ENCODE peak calls at places on chromosomes 5 and 9, in five cellular contexts. Q is GM23248, T is pancreas, N is psoas muscle, L is DND-41. S is an unnamed sample.

GRCh38 chr9:90300901-90301688 is 341.5 kb downstream of the DIRAS2 start:
- DNase-seq in Q (peak), T (no peak), N (peak), L (no peak), S (no peak)

GRCh38 chr5:44881266-44881665 is 72.5 kb downstream of the MRPS30 start:
- DNase-seq in T (no peak), N (no peak), L (no peak), Q (no peak), S (no peak)

GRCh38 chr5:61409568-61409967 is 77.5 kb downstream of the ZSWIM6 start:
- DNase-seq in L (no peak), T (no peak), Q (peak), N (no peak), S (no peak)

GRCh38 chr5:115842089-115842881 is 550 bp downstream of the AP3S1 start:
- DNase-seq in T (peak), Q (peak), N (no peak), L (peak), S (peak)

GRCh38 chr5:39494099-39494498 is 69.3 kb upstream of the DAB2 start:
- DNase-seq in T (no peak), L (no peak), N (no peak), Q (peak), S (no peak)

GRCh38 chr5:173714551-173715428 is 98.3 kb upstream of the BOD1 start:
- DNase-seq in Q (peak), N (no peak), L (no peak), T (no peak), S (no peak)

GRCh38 chr5:150213530-150213929 is 23.7 kb downstream of the SLC6A7 start:
- DNase-seq in T (no peak), N (no peak), L (no peak), Q (peak), S (no peak)

GRCh38 chr9:70553718-70554673 is 139.5 kb upstream of the KLF9 start:
- DNase-seq in T (no peak), N (no peak), Q (peak), L (no peak), S (peak)

GRCh38 chr9:80492221-80492620 is 920.5 kb downstream of the TLE4 start:
- DNase-seq in Q (no peak), N (no peak), T (peak), L (no peak), S (no peak)

GRCh38 chr5:17143335-17143734 is 74.1 kb upstream of the BASP1 start:
- DNase-seq in Q (no peak), L (no peak), T (no peak), N (no peak), S (no peak)

GRCh38 chr5:155689403-155689802 is 637.6 kb upstream of the SGCD start:
- DNase-seq in N (no peak), Q (no peak), L (no peak), T (no peak), S (no peak)

GRCh38 chr9:114378016-114378415 is 9.8 kb downstream of the AKNA start:
- DNase-seq in T (no peak), N (no peak), L (no peak), Q (no peak), S (no peak)

GRCh38 chr9:34145165-34145564 is 18.7 kb upstream of the DCAF12 start:
- DNase-seq in T (no peak), N (peak), L (no peak), Q (peak), S (no peak)

GRCh38 chr5:14871084-14871572 is 450 bp downstream of the ANKH start:
- DNase-seq in T (peak), Q (peak), L (peak), N (peak), S (peak)

GRCh38 chr5:173866249-173867172 is 21.6 kb upstream of the CPEB4 start:
- DNase-seq in L (no peak), T (peak), N (peak), Q (no peak), S (no peak)

GRCh38 chr5:88678780-88679491 is 204.0 kb downstream of the MEF2C start:
- DNase-seq in L (no peak), Q (no peak), T (no peak), N (no peak), S (no peak)

GRCh38 chr5:84370176-84370575 is 14.5 kb downstream of the EDIL3 start:
- DNase-seq in Q (no peak), T (no peak), N (peak), L (no peak), S (no peak)

GRCh38 chr5:88845081-88845697 is 37.8 kb downstream of the MEF2C start:
- DNase-seq in Q (no peak), N (no peak), T (no peak), L (no peak), S (no peak)

GRCh38 chr5:115954144-115954543 is 8.1 kb upstream of the LVRN start:
- DNase-seq in T (no peak), Q (no peak), N (no peak), L (no peak), S (no peak)

GRCh38 chr5:163529698-163530097 is 24.3 kb downstream of the MAT2B start:
- DNase-seq in Q (no peak), L (no peak), N (no peak), T (no peak), S (no peak)

GRCh38 chr5:113866763-113867162 is 353.3 kb downstream of the YTHDC2 start:
- DNase-seq in N (no peak), L (peak), Q (no peak), T (no peak), S (no peak)

GRCh38 chr5:170596482-170596881 is 92.7 kb downstream of the KCNIP1 start:
- DNase-seq in T (no peak), Q (no peak), L (no peak), N (no peak), S (no peak)

GRCh38 chr9:131290039-131290766 is 680 bp downstream of the PLPP7 start:
- DNase-seq in T (no peak), N (peak), Q (no peak), L (no peak), S (no peak)

GRCh38 chr9:113597390-113598241 is 134.1 kb downstream of the RGS3 start:
- DNase-seq in Q (no peak), T (no peak), N (peak), L (no peak), S (no peak)

GRCh38 chr9:81716409-81716808 is 27.1 kb upstream of the TLE1 start:
- DNase-seq in Q (peak), L (no peak), T (no peak), N (no peak), S (no peak)

GRCh38 chr5:6659941-6660684 is 26.9 kb downstream of the SRD5A1 start:
- DNase-seq in L (peak), T (no peak), N (no peak), Q (no peak), S (no peak)

GRCh38 chr5:98796197-98796972 is 22.9 kb downstream of the RGMB start:
- DNase-seq in T (peak), N (no peak), Q (peak), L (peak), S (peak)

GRCh38 chr9:9747787-9748186 is 865.0 kb downstream of the PTPRD start:
- DNase-seq in N (no peak), T (no peak), L (no peak), Q (no peak), S (no peak)

GRCh38 chr5:56175465-56175864 is 57.7 kb downstream of the ANKRD55 start:
- DNase-seq in T (no peak), L (no peak), N (no peak), Q (peak), S (peak)

GRCh38 chr5:173327084-173327947 is 898 bp downstream of the STC2 start:
- DNase-seq in Q (peak), T (no peak), L (no peak), N (no peak), S (no peak)

GRCh38 chr9:127201071-127201541 is 63.5 kb upstream of the GARNL3 start:
- DNase-seq in Q (peak), T (no peak), N (peak), L (no peak), S (no peak)

GRCh38 chr9:127203501-127204327 is 60.9 kb upstream of the GARNL3 start:
- DNase-seq in Q (no peak), T (no peak), L (no peak), N (peak), S (no peak)

GRCh38 chr9:127201731-127202130 is 62.8 kb upstream of the GARNL3 start:
- DNase-seq in L (no peak), Q (no peak), N (peak), T (no peak), S (no peak)

GRCh38 chr9:127200106-127200862 is 64.3 kb upstream of the GARNL3 start:
- DNase-seq in Q (no peak), L (no peak), T (no peak), N (peak), S (no peak)

GRCh38 chr9:127202461-127203139 is 62.0 kb upstream of the GARNL3 start:
- DNase-seq in L (no peak), Q (peak), T (no peak), N (peak), S (no peak)
- H3K27ac ChIP-seq in L (no peak), Q (no peak), T (no peak), N (no peak), S (peak)

DNA sequence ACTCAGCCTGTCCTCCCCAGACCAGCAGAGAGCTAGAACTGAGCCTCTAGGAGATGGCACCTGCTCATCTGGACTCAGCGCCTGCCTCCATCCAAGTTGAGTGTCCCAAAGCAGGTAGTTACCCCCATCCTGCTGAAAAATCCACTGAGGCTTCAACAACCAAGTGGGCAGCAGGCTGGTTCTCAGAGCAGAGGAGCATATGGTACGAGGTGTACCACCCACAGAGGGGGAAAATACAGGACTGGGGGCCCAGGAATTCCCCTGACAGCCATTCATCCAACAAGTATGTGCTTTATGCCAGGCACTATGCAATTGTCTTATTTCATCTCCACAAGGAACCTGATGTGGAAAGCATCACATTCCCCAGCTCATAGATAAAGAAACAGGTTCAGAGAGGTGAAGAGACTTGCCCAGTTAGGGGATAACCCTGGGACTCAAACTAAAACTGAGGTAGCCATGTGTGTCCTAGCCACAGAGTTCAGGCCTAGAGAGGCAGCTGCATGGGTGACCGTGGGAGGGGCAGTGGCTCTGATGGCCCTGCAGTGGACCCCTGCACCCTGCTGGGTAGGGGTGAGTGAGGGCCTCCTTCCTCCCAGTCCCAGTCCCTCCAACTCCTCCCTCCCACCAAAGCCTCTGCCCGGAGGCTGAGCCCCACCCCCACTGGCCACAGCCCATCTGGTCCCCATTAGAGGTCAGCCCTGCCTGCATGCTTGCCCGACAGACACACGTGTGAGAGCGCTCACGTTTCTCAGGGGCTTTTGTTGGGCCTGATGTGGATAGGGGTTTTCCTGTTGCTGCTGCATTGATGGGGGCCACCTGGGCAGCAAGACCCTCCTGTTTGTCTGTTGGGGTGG is 11.4 kb downstream of the PDLIM4 start:
- DNase-seq in Q (peak), T (peak), N (no peak), L (no peak), S (peak)
- H3K27ac ChIP-seq in Q (peak), T (no peak), N (no peak), L (no peak), S (peak)

GRCh38 chr9:134408939-134409737 is 82.9 kb downstream of the RXRA start:
- DNase-seq in L (no peak), N (peak), Q (no peak), T (no peak), S (no peak)
- H3K27ac ChIP-seq in L (no peak), N (peak), Q (no peak), T (no peak), S (peak)

DNA sequence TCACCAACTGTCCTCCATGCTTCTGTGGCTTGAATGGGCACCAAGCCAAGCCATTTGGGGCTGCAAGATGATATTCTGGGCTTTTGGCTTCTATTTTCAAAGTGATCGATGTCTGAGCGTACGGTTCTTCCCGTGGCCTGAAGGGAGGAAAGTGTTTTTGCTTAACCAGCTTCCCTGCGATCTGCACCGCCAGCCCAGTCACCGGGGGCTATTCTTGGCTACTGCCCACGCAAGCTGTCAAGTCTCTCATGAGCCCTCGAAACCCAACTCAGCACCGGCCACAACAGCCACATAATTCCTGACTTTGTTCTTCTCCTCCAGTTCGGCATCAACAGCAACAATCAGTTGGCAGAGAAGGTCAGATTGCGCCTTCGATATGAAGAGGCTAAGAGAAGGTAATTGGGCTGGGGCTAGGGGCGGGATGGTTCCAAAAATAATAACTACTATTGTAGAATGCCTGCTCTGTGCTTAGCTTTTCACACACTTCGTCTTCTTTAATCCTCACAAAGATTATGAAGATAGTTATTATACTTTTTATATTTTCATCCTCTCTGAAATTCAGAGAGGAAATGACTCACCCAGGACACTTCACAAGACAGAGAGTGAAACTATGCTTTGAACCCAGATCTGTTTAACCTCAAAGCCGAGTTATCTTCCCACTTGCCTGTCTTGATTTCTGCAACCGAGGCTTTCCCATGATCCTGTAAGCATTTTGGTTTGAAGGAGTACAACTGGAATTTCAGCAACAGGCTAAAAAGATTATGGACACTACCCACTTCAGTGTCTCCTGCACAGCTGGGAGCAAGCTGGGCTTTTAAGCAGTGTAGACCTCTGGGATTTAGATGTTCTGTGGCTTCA is 76.4 kb upstream of the RARS1 start:
- DNase-seq in Q (peak), N (no peak), L (no peak), T (no peak), S (no peak)
- H3K27ac ChIP-seq in Q (peak), N (no peak), L (no peak), T (no peak), S (no peak)

DNA sequence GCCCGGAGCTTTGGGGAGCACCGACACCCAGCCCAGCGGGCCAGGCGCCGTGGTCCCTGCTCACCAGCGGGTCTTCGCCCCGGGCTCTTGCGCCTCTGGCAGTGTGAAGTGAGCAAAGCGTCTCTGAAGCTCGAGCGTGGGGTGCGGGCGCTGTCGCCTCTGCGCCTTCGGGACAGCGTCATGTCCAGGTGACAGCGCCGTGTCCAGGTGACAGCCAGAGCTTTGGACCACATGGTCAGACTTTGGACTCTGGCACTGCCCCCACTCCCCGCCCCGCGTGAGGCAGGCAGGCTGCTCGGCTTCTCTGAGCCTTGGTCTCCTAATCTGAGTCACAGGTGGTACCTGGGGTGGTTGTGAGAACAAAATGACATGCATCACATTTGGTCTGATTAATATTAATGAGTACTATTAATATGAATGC is 156.8 kb downstream of the OLFM1 start:
- DNase-seq in T (peak), Q (no peak), L (no peak), N (peak), S (no peak)
- H3K27ac ChIP-seq in T (no peak), Q (no peak), L (no peak), N (no peak), S (no peak)

GRCh38 chr5:33237471-33237870 is 203.3 kb upstream of the TARS1 start:
- DNase-seq in Q (no peak), N (no peak), L (no peak), T (no peak), S (no peak)
- H3K27ac ChIP-seq in Q (no peak), N (no peak), L (no peak), T (no peak), S (no peak)

GRCh38 chr9:134275379-134275778 is 50.9 kb upstream of the RXRA start:
- DNase-seq in Q (no peak), T (no peak), N (no peak), L (no peak), S (no peak)

GRCh38 chr9:134273647-134274046 is 52.6 kb upstream of the RXRA start:
- DNase-seq in T (no peak), N (no peak), L (no peak), Q (no peak), S (no peak)

GRCh38 chr9:134268308-134268724 is 57.9 kb upstream of the RXRA start:
- DNase-seq in T (no peak), N (no peak), Q (no peak), L (no peak), S (no peak)

GRCh38 chr9:134272302-134273023 is 53.8 kb upstream of the RXRA start:
- DNase-seq in Q (no peak), N (no peak), L (no peak), T (no peak), S (no peak)

DNA sequence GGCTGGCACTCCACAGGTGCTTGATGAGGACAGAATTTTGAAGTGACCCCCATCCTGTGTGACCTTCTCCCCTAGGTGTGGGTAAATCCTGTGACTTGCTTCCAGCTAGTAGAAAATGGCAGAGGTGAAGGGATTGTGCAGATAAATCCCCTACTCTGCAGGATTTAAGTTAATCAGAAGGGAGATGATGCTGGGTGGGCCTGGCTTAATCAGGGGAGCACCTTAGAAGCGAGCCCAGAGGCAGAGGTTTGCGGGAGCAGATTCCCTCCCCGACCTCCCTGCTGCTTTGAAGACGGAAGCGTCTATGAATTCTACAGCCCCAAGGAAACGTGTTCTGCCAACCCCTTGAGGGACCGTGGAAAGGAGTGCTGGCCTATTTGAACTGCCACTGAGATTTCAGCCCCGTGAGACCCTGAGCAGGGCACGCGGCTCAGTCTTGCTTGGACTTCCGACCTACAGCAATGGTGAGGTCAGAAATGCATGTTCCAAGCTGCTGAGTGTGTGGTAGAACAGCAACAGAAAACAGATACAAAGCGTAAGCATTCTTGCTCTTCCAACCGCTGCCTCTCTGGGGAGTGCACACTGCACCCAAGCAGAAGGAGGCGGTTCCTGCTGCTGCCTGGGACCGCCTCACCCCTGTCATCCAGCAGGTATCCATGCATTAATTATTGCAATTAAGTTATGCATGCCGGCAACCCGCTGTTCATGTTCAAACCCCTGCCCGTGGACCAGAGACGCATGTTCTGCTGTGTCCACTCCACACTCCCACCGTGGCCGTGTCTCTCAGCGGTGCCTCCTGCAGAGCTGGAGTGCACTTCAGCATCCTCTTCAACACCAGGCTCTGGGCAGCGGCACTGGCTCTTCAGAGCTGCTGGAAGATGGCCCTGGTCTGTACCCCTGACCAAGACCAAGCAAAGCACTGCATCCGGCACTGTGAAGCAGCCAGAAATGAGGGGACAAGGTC is 54.6 kb upstream of the RXRA start:
- DNase-seq in T (no peak), Q (no peak), N (no peak), L (no peak), S (no peak)
- H3K27ac ChIP-seq in T (no peak), Q (no peak), N (no peak), L (no peak), S (no peak)

DNA sequence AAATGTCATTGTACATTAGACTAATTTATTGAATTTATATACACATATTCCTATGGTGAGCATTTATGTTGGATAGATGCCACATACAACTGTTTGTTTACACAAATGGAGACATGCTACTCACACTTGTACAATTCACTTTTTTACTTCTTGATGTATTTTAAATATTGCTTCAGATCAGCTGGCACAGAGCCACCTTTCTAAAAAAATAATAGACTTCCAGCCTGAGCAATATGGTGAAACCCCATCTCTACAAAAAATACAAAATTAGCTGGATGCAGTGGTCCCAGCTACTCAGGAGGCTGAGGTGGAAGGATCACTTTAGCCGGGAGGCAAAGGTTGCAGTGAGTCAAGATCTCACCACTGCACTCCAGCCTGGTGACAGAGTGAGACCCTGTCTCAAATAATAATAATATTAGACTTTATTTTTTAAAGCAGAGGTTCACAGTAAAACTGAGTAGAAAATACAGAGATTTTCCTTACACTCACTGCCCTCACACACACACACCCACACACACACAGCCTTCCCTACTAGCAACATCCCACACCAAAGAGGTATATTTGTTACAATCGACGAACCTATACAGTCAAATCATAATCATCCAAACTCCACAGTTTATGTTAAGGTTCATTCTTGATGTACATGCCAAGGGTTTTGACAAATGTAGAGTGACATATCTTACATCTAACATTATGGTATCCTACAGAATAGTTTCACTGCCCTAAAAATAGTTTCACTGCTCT is 16.5 kb upstream of the ADRB2 start:
- DNase-seq in N (no peak), T (no peak), L (no peak), Q (no peak), S (no peak)
- H3K27ac ChIP-seq in N (no peak), T (no peak), L (no peak), Q (no peak), S (no peak)